ENCODE peak calls at places on chromosomes 16 and 17, in six cellular contexts. One of them, this sample, is unnamed.
A peak's percentile ranks its signal among the peaks of the same experiment; 100 is the strongest.

GRCh38 chr17:72702998-72703397 is 389.5 kb downstream of the SLC39A11 start:
- DNase-seq in bronchial epithelial cell: peak; percentile 53
- DNase-seq in breast epithelium: no peak
- DNase-seq in CD4-positive, alpha-beta T cell: no peak
- DNase-seq in naive thymus-derived CD4-positive, alpha-beta T cell: no peak
- DNase-seq in effector CD4-positive, alpha-beta T cell: no peak
- DNase-seq in this sample: no peak

GRCh38 chr17:28338056-28338768 is 2.7 kb downstream of the TNFAIP1 start:
- DNase-seq in bronchial epithelial cell: peak; percentile 38
- DNase-seq in breast epithelium: no peak
- DNase-seq in CD4-positive, alpha-beta T cell: no peak
- DNase-seq in naive thymus-derived CD4-positive, alpha-beta T cell: no peak
- DNase-seq in effector CD4-positive, alpha-beta T cell: no peak
- DNase-seq in this sample: no peak

GRCh38 chr17:21388066-21388465 is 11.9 kb downstream of the KCNJ12 start:
- DNase-seq in bronchial epithelial cell: no peak
- DNase-seq in breast epithelium: no peak
- DNase-seq in CD4-positive, alpha-beta T cell: no peak
- DNase-seq in naive thymus-derived CD4-positive, alpha-beta T cell: no peak
- DNase-seq in effector CD4-positive, alpha-beta T cell: no peak
- DNase-seq in this sample: no peak

GRCh38 chr17:34163123-34163522 is 92.0 kb upstream of the CCL2 start:
- DNase-seq in bronchial epithelial cell: no peak
- DNase-seq in breast epithelium: no peak
- DNase-seq in CD4-positive, alpha-beta T cell: no peak
- DNase-seq in naive thymus-derived CD4-positive, alpha-beta T cell: no peak
- DNase-seq in effector CD4-positive, alpha-beta T cell: no peak
- DNase-seq in this sample: no peak

GRCh38 chr16:74035816-74036215 is 260.8 kb upstream of the PSMD7 start:
- DNase-seq in bronchial epithelial cell: peak; percentile 7
- DNase-seq in breast epithelium: no peak
- DNase-seq in CD4-positive, alpha-beta T cell: no peak
- DNase-seq in naive thymus-derived CD4-positive, alpha-beta T cell: no peak
- DNase-seq in effector CD4-positive, alpha-beta T cell: no peak
- DNase-seq in this sample: no peak

GRCh38 chr17:10149573-10150399 is 48.6 kb downstream of the GAS7 start:
- DNase-seq in bronchial epithelial cell: peak; percentile 52
- DNase-seq in breast epithelium: no peak
- DNase-seq in CD4-positive, alpha-beta T cell: no peak
- DNase-seq in naive thymus-derived CD4-positive, alpha-beta T cell: no peak
- DNase-seq in effector CD4-positive, alpha-beta T cell: no peak
- DNase-seq in this sample: no peak

GRCh38 chr16:66959645-66960177 is 1.4 kb upstream of the CES3 start:
- DNase-seq in bronchial epithelial cell: no peak
- DNase-seq in breast epithelium: no peak
- DNase-seq in CD4-positive, alpha-beta T cell: no peak
- DNase-seq in naive thymus-derived CD4-positive, alpha-beta T cell: no peak
- DNase-seq in effector CD4-positive, alpha-beta T cell: no peak
- DNase-seq in this sample: no peak

GRCh38 chr17:71765437-71765836 is 355.4 kb upstream of the SOX9 start:
- DNase-seq in bronchial epithelial cell: no peak
- DNase-seq in breast epithelium: no peak
- DNase-seq in CD4-positive, alpha-beta T cell: no peak
- DNase-seq in naive thymus-derived CD4-positive, alpha-beta T cell: no peak
- DNase-seq in effector CD4-positive, alpha-beta T cell: no peak
- DNase-seq in this sample: no peak

GRCh38 chr17:75411328-75412067 is 6.0 kb upstream of the GRB2 start:
- DNase-seq in bronchial epithelial cell: no peak
- DNase-seq in breast epithelium: no peak
- DNase-seq in CD4-positive, alpha-beta T cell: no peak
- DNase-seq in naive thymus-derived CD4-positive, alpha-beta T cell: no peak
- DNase-seq in effector CD4-positive, alpha-beta T cell: no peak
- DNase-seq in this sample: no peak

GRCh38 chr16:17474037-17474436 is 3.3 kb upstream of the XYLT1 start:
- DNase-seq in bronchial epithelial cell: no peak
- DNase-seq in breast epithelium: no peak
- DNase-seq in CD4-positive, alpha-beta T cell: no peak
- DNase-seq in naive thymus-derived CD4-positive, alpha-beta T cell: peak; percentile 10
- DNase-seq in effector CD4-positive, alpha-beta T cell: no peak
- DNase-seq in this sample: no peak

GRCh38 chr17:2025622-2026309 is 632 bp upstream of the RTN4RL1 start:
- DNase-seq in bronchial epithelial cell: peak; percentile 55
- DNase-seq in breast epithelium: peak; percentile 85
- DNase-seq in CD4-positive, alpha-beta T cell: peak; percentile 22
- DNase-seq in naive thymus-derived CD4-positive, alpha-beta T cell: no peak
- DNase-seq in effector CD4-positive, alpha-beta T cell: no peak
- DNase-seq in this sample: no peak

GRCh38 chr17:3659541-3660111 is 8.8 kb downstream of the TAX1BP3 start:
- DNase-seq in bronchial epithelial cell: peak; percentile 66
- DNase-seq in breast epithelium: peak; percentile 69
- DNase-seq in CD4-positive, alpha-beta T cell: no peak
- DNase-seq in naive thymus-derived CD4-positive, alpha-beta T cell: no peak
- DNase-seq in effector CD4-positive, alpha-beta T cell: no peak
- DNase-seq in this sample: no peak

GRCh38 chr17:76191891-76192290 is 48.4 kb downstream of the RNF157 start:
- DNase-seq in bronchial epithelial cell: no peak
- DNase-seq in breast epithelium: no peak
- DNase-seq in CD4-positive, alpha-beta T cell: no peak
- DNase-seq in naive thymus-derived CD4-positive, alpha-beta T cell: peak; percentile 94
- DNase-seq in effector CD4-positive, alpha-beta T cell: peak; percentile 28
- DNase-seq in this sample: no peak

GRCh38 chr16:57444711-57445110 is 2.5 kb downstream of the CIAPIN1 start:
- DNase-seq in bronchial epithelial cell: peak; percentile 29
- DNase-seq in breast epithelium: no peak
- DNase-seq in CD4-positive, alpha-beta T cell: no peak
- DNase-seq in naive thymus-derived CD4-positive, alpha-beta T cell: no peak
- DNase-seq in effector CD4-positive, alpha-beta T cell: no peak
- DNase-seq in this sample: no peak

GRCh38 chr17:75896360-75897075 is at the start of gene TRIM65:
- DNase-seq in bronchial epithelial cell: peak; percentile 57
- DNase-seq in breast epithelium: peak; percentile 81
- DNase-seq in CD4-positive, alpha-beta T cell: peak; percentile 77
- DNase-seq in naive thymus-derived CD4-positive, alpha-beta T cell: peak; percentile 70
- DNase-seq in effector CD4-positive, alpha-beta T cell: peak; percentile 67
- DNase-seq in this sample: peak; percentile 86

GRCh38 chr17:48760411-48760810 is 31.9 kb upstream of the HOXB13 start:
- DNase-seq in bronchial epithelial cell: no peak
- DNase-seq in breast epithelium: no peak
- DNase-seq in CD4-positive, alpha-beta T cell: no peak
- DNase-seq in naive thymus-derived CD4-positive, alpha-beta T cell: no peak
- DNase-seq in effector CD4-positive, alpha-beta T cell: no peak
- DNase-seq in this sample: no peak

GRCh38 chr17:37706446-37706845 is 38.4 kb downstream of the HNF1B start:
- DNase-seq in bronchial epithelial cell: no peak
- DNase-seq in breast epithelium: no peak
- DNase-seq in CD4-positive, alpha-beta T cell: no peak
- DNase-seq in naive thymus-derived CD4-positive, alpha-beta T cell: no peak
- DNase-seq in effector CD4-positive, alpha-beta T cell: no peak
- DNase-seq in this sample: no peak

GRCh38 chr17:37564252-37564651 is 45.0 kb downstream of the SYNRG start:
- DNase-seq in bronchial epithelial cell: no peak
- DNase-seq in breast epithelium: no peak
- DNase-seq in CD4-positive, alpha-beta T cell: no peak
- DNase-seq in naive thymus-derived CD4-positive, alpha-beta T cell: no peak
- DNase-seq in effector CD4-positive, alpha-beta T cell: no peak
- DNase-seq in this sample: no peak

GRCh38 chr16:27199747-27200146 is 3.6 kb upstream of the KDM8 start:
- DNase-seq in bronchial epithelial cell: no peak
- DNase-seq in breast epithelium: no peak
- DNase-seq in CD4-positive, alpha-beta T cell: no peak
- DNase-seq in naive thymus-derived CD4-positive, alpha-beta T cell: peak; percentile 76
- DNase-seq in effector CD4-positive, alpha-beta T cell: no peak
- DNase-seq in this sample: no peak

GRCh38 chr17:50207318-50207717 is 5.9 kb upstream of the COL1A1 start:
- DNase-seq in bronchial epithelial cell: no peak
- DNase-seq in breast epithelium: no peak
- DNase-seq in CD4-positive, alpha-beta T cell: no peak
- DNase-seq in naive thymus-derived CD4-positive, alpha-beta T cell: no peak
- DNase-seq in effector CD4-positive, alpha-beta T cell: no peak
- DNase-seq in this sample: no peak

GRCh38 chr17:40456396-40456951 is 13.2 kb downstream of the IGFBP4 start:
- DNase-seq in bronchial epithelial cell: no peak
- DNase-seq in breast epithelium: no peak
- DNase-seq in CD4-positive, alpha-beta T cell: no peak
- DNase-seq in naive thymus-derived CD4-positive, alpha-beta T cell: no peak
- DNase-seq in effector CD4-positive, alpha-beta T cell: no peak
- DNase-seq in this sample: no peak

GRCh38 chr16:19375561-19376158 is 42.0 kb upstream of the TMC5 start:
- DNase-seq in bronchial epithelial cell: peak; percentile 52
- DNase-seq in breast epithelium: no peak
- DNase-seq in CD4-positive, alpha-beta T cell: no peak
- DNase-seq in naive thymus-derived CD4-positive, alpha-beta T cell: no peak
- DNase-seq in effector CD4-positive, alpha-beta T cell: no peak
- DNase-seq in this sample: no peak

GRCh38 chr17:30256756-30257506 is 21.4 kb upstream of the SLC6A4 start:
- DNase-seq in bronchial epithelial cell: peak; percentile 15
- DNase-seq in breast epithelium: no peak
- DNase-seq in CD4-positive, alpha-beta T cell: no peak
- DNase-seq in naive thymus-derived CD4-positive, alpha-beta T cell: no peak
- DNase-seq in effector CD4-positive, alpha-beta T cell: no peak
- DNase-seq in this sample: no peak

GRCh38 chr17:37079735-37080134 is 131.0 kb downstream of the AATF start:
- DNase-seq in bronchial epithelial cell: no peak
- DNase-seq in breast epithelium: no peak
- DNase-seq in CD4-positive, alpha-beta T cell: no peak
- DNase-seq in naive thymus-derived CD4-positive, alpha-beta T cell: no peak
- DNase-seq in effector CD4-positive, alpha-beta T cell: no peak
- DNase-seq in this sample: no peak

GRCh38 chr17:46020023-46020735 is 21.1 kb downstream of the STH start:
- DNase-seq in bronchial epithelial cell: no peak
- DNase-seq in breast epithelium: peak; percentile 15
- DNase-seq in CD4-positive, alpha-beta T cell: peak; percentile 43
- DNase-seq in naive thymus-derived CD4-positive, alpha-beta T cell: peak; percentile 53
- DNase-seq in effector CD4-positive, alpha-beta T cell: peak; percentile 26
- DNase-seq in this sample: peak; percentile 40

GRCh38 chr17:59371426-59372099 is 40.1 kb downstream of the YPEL2 start:
- DNase-seq in bronchial epithelial cell: no peak
- DNase-seq in breast epithelium: no peak
- DNase-seq in CD4-positive, alpha-beta T cell: no peak
- DNase-seq in naive thymus-derived CD4-positive, alpha-beta T cell: no peak
- DNase-seq in effector CD4-positive, alpha-beta T cell: no peak
- DNase-seq in this sample: no peak

GRCh38 chr16:19223235-19223847 is 55.3 kb downstream of the SYT17 start:
- DNase-seq in bronchial epithelial cell: peak; percentile 16
- DNase-seq in breast epithelium: no peak
- DNase-seq in CD4-positive, alpha-beta T cell: no peak
- DNase-seq in naive thymus-derived CD4-positive, alpha-beta T cell: no peak
- DNase-seq in effector CD4-positive, alpha-beta T cell: no peak
- DNase-seq in this sample: no peak

GRCh38 chr17:17890773-17891759 is 54.3 kb upstream of the SREBF1 start:
- DNase-seq in bronchial epithelial cell: peak; percentile 58
- DNase-seq in breast epithelium: no peak
- DNase-seq in CD4-positive, alpha-beta T cell: peak; percentile 28
- DNase-seq in naive thymus-derived CD4-positive, alpha-beta T cell: peak; percentile 60
- DNase-seq in effector CD4-positive, alpha-beta T cell: peak; percentile 16
- DNase-seq in this sample: no peak

GRCh38 chr17:79813826-79814623 is 17.1 kb upstream of the CBX8 start:
- DNase-seq in bronchial epithelial cell: no peak
- DNase-seq in breast epithelium: no peak
- DNase-seq in CD4-positive, alpha-beta T cell: no peak
- DNase-seq in naive thymus-derived CD4-positive, alpha-beta T cell: no peak
- DNase-seq in effector CD4-positive, alpha-beta T cell: no peak
- DNase-seq in this sample: no peak

GRCh38 chr17:39618956-39619785 is 7.6 kb upstream of the PPP1R1B start:
- DNase-seq in bronchial epithelial cell: no peak
- DNase-seq in breast epithelium: no peak
- DNase-seq in CD4-positive, alpha-beta T cell: no peak
- DNase-seq in naive thymus-derived CD4-positive, alpha-beta T cell: no peak
- DNase-seq in effector CD4-positive, alpha-beta T cell: no peak
- DNase-seq in this sample: no peak

GRCh38 chr16:88700636-88701482 is 5.3 kb downstream of the RNF166 start:
- DNase-seq in bronchial epithelial cell: peak; percentile 40
- DNase-seq in breast epithelium: peak; percentile 60
- DNase-seq in CD4-positive, alpha-beta T cell: peak; percentile 97
- DNase-seq in naive thymus-derived CD4-positive, alpha-beta T cell: peak; percentile 93
- DNase-seq in effector CD4-positive, alpha-beta T cell: peak; percentile 97
- DNase-seq in this sample: peak; percentile 86

GRCh38 chr17:58283674-58284612 is 3.2 kb upstream of the MPO start:
- DNase-seq in bronchial epithelial cell: no peak
- DNase-seq in breast epithelium: no peak
- DNase-seq in CD4-positive, alpha-beta T cell: no peak
- DNase-seq in naive thymus-derived CD4-positive, alpha-beta T cell: no peak
- DNase-seq in effector CD4-positive, alpha-beta T cell: no peak
- DNase-seq in this sample: no peak